ENCODE peak calls at places on chromosomes 5 and 9, in five cellular contexts. One of them, this sample, is unnamed.

GRCh38 chr9:111400564-111400898 is 70.5 kb upstream of the OR2K2 start:
- DNase-seq in colonic mucosa: no peak
- DNase-seq in neural progenitor cell: no peak
- DNase-seq in fibroblast of lung: no peak
- DNase-seq in kidney epithelial cell: no peak
- DNase-seq in this sample: no peak

GRCh38 chr9:85716031-85716877 is 25.5 kb downstream of the AGTPBP1 start:
- DNase-seq in fibroblast of lung: no peak
- DNase-seq in neural progenitor cell: no peak
- DNase-seq in colonic mucosa: no peak
- DNase-seq in kidney epithelial cell: no peak
- DNase-seq in this sample: peak; percentile 15

GRCh38 chr9:108040783-108041182 is 551.2 kb upstream of the KLF4 start:
- DNase-seq in neural progenitor cell: no peak
- DNase-seq in fibroblast of lung: peak; percentile 22
- DNase-seq in colonic mucosa: no peak
- DNase-seq in kidney epithelial cell: peak; percentile 61
- DNase-seq in this sample: no peak

GRCh38 chr9:69314547-69314946 is 10.5 kb upstream of the ENTREP1 start:
- DNase-seq in kidney epithelial cell: no peak
- DNase-seq in colonic mucosa: no peak
- DNase-seq in neural progenitor cell: no peak
- DNase-seq in fibroblast of lung: no peak
- DNase-seq in this sample: no peak

GRCh38 chr9:98702340-98702739 is 6.4 kb downstream of the GABBR2 start:
- DNase-seq in neural progenitor cell: no peak
- DNase-seq in kidney epithelial cell: no peak
- DNase-seq in colonic mucosa: no peak
- DNase-seq in fibroblast of lung: no peak
- DNase-seq in this sample: no peak

GRCh38 chr5:67855523-67855922 is 360.0 kb upstream of the PIK3R1 start:
- DNase-seq in fibroblast of lung: no peak
- DNase-seq in kidney epithelial cell: no peak
- DNase-seq in neural progenitor cell: no peak
- DNase-seq in colonic mucosa: no peak
- DNase-seq in this sample: no peak

GRCh38 chr5:145220491-145220890 is 614.7 kb downstream of the PRELID2 start:
- DNase-seq in neural progenitor cell: no peak
- DNase-seq in kidney epithelial cell: no peak
- DNase-seq in colonic mucosa: no peak
- DNase-seq in fibroblast of lung: no peak
- DNase-seq in this sample: no peak

GRCh38 chr5:90606539-90606938 is 47.9 kb downstream of the ADGRV1 start:
- DNase-seq in colonic mucosa: no peak
- DNase-seq in kidney epithelial cell: no peak
- DNase-seq in fibroblast of lung: no peak
- DNase-seq in neural progenitor cell: peak; percentile 16
- DNase-seq in this sample: peak; percentile 20

GRCh38 chr5:176590035-176590729 is 19.8 kb downstream of the GPRIN1 start:
- DNase-seq in fibroblast of lung: no peak
- DNase-seq in kidney epithelial cell: no peak
- DNase-seq in colonic mucosa: no peak
- DNase-seq in neural progenitor cell: no peak
- DNase-seq in this sample: peak; percentile 55

GRCh38 chr5:142316051-142316450 is 8.8 kb downstream of the SPRY4 start:
- DNase-seq in kidney epithelial cell: no peak
- DNase-seq in colonic mucosa: no peak
- DNase-seq in fibroblast of lung: peak; percentile 78
- DNase-seq in neural progenitor cell: no peak
- DNase-seq in this sample: no peak

GRCh38 chr5:84327591-84327990 is 57.1 kb downstream of the EDIL3 start:
- DNase-seq in neural progenitor cell: no peak
- DNase-seq in kidney epithelial cell: no peak
- DNase-seq in colonic mucosa: no peak
- DNase-seq in fibroblast of lung: peak; percentile 2
- DNase-seq in this sample: no peak

GRCh38 chr9:4293293-4293931 is 6.5 kb downstream of the GLIS3 start:
- DNase-seq in neural progenitor cell: peak; percentile 23
- DNase-seq in kidney epithelial cell: peak; percentile 92
- DNase-seq in colonic mucosa: no peak
- DNase-seq in fibroblast of lung: peak; percentile 96
- DNase-seq in this sample: no peak

GRCh38 chr5:180090769-180091546 is 19.4 kb upstream of the RNF130 start:
- DNase-seq in fibroblast of lung: peak; percentile 33
- DNase-seq in neural progenitor cell: peak; percentile 78
- DNase-seq in kidney epithelial cell: no peak
- DNase-seq in colonic mucosa: peak; percentile 57
- DNase-seq in this sample: peak; percentile 77

GRCh38 chr5:68465133-68465532 is 249.6 kb downstream of the PIK3R1 start:
- DNase-seq in neural progenitor cell: no peak
- DNase-seq in kidney epithelial cell: no peak
- DNase-seq in fibroblast of lung: no peak
- DNase-seq in colonic mucosa: no peak
- DNase-seq in this sample: no peak

GRCh38 chr9:133525677-133526076 is 918 bp upstream of the MYMK start:
- DNase-seq in fibroblast of lung: no peak
- DNase-seq in kidney epithelial cell: no peak
- DNase-seq in neural progenitor cell: no peak
- DNase-seq in colonic mucosa: no peak
- DNase-seq in this sample: no peak

GRCh38 chr9:116493183-116493582 is 193.9 kb upstream of the TRIM32 start:
- DNase-seq in fibroblast of lung: no peak
- DNase-seq in kidney epithelial cell: no peak
- DNase-seq in colonic mucosa: no peak
- DNase-seq in neural progenitor cell: no peak
- DNase-seq in this sample: no peak

GRCh38 chr5:173354645-173355044 is 26.4 kb upstream of the STC2 start:
- DNase-seq in neural progenitor cell: no peak
- DNase-seq in colonic mucosa: no peak
- DNase-seq in fibroblast of lung: no peak
- DNase-seq in kidney epithelial cell: no peak
- DNase-seq in this sample: no peak
- H3K27me3 ChIP-seq in neural progenitor cell: no peaks in the 10 kb centered on the region
- H3K27me3 ChIP-seq in colonic mucosa: no peaks in the 10 kb centered on the region
- H3K27me3 ChIP-seq in fibroblast of lung: peaks cover 2% of the 10 kb centered on the region
- H3K27me3 ChIP-seq in kidney epithelial cell: peaks cover 2% of the 10 kb centered on the region
- H3K27me3 ChIP-seq in this sample: no peaks in the 10 kb centered on the region

GRCh38 chr5:139251695-139252288 is 41.7 kb upstream of the MATR3 start:
- DNase-seq in neural progenitor cell: no peak
- DNase-seq in kidney epithelial cell: no peak
- DNase-seq in colonic mucosa: no peak
- DNase-seq in fibroblast of lung: no peak
- DNase-seq in this sample: no peak

GRCh38 chr5:139245637-139246335 is 47.6 kb upstream of the SIL1 start:
- DNase-seq in fibroblast of lung: no peak
- DNase-seq in colonic mucosa: no peak
- DNase-seq in kidney epithelial cell: no peak
- DNase-seq in neural progenitor cell: no peak
- DNase-seq in this sample: no peak

GRCh38 chr5:139246394-139246793 is 47.1 kb upstream of the MATR3 start:
- DNase-seq in fibroblast of lung: no peak
- DNase-seq in neural progenitor cell: no peak
- DNase-seq in kidney epithelial cell: no peak
- DNase-seq in colonic mucosa: no peak
- DNase-seq in this sample: peak; percentile 62

GRCh38 chr5:139251281-139251687 is 42.3 kb upstream of the MATR3 start:
- DNase-seq in colonic mucosa: peak; percentile 58
- DNase-seq in kidney epithelial cell: no peak
- DNase-seq in fibroblast of lung: no peak
- DNase-seq in neural progenitor cell: no peak
- DNase-seq in this sample: peak; percentile 53

DNA sequence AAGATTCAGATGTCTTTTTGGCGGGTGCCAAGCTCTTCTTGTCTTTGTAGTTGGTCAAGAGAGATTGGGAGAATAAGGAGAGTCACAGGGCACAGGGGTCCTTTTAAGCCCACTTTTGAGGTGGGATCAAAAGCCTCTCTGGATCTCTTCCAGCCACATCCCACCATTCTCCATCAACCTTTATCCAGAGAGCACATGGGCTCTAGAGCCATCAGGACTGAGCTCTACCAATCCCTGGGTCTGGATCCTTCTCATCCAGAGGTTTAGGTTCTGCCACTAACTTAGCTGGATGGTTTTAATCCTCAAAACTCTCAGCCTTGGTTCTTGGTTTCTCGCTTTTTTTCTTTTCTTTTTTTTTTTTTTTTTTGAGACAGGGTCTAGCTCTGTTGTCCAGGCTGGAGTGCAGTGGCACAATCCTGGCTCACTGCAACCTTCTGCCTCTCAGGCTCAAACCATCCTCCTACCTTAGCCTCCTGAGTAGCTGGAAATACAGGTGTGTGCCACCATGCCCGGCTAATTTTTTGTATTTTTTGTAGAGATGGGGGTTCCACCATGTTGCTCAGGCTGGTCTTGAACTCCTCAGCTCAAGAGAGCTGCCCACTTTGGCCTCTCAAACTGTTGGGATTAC is 44.6 kb upstream of the MATR3 start:
- DNase-seq in neural progenitor cell: no peak
- DNase-seq in fibroblast of lung: no peak
- DNase-seq in colonic mucosa: no peak
- DNase-seq in kidney epithelial cell: no peak
- DNase-seq in this sample: no peak
- H3K4me3 ChIP-seq in neural progenitor cell: no peak overlapping the region
- H3K4me3 ChIP-seq in fibroblast of lung: no peak overlapping the region
- H3K4me3 ChIP-seq in colonic mucosa: no peak overlapping the region
- H3K4me3 ChIP-seq in kidney epithelial cell: no peak overlapping the region
- H3K4me3 ChIP-seq in this sample: no peak overlapping the region

GRCh38 chr5:170252710-170253350 is 20.0 kb downstream of the C5orf58 start:
- DNase-seq in kidney epithelial cell: no peak
- DNase-seq in colonic mucosa: no peak
- DNase-seq in neural progenitor cell: no peak
- DNase-seq in fibroblast of lung: no peak
- DNase-seq in this sample: no peak

GRCh38 chr5:170252109-170252508 is 19.3 kb downstream of the C5orf58 start:
- DNase-seq in kidney epithelial cell: no peak
- DNase-seq in colonic mucosa: no peak
- DNase-seq in fibroblast of lung: no peak
- DNase-seq in neural progenitor cell: no peak
- DNase-seq in this sample: no peak

GRCh38 chr5:170251462-170251861 is 18.7 kb downstream of the C5orf58 start:
- DNase-seq in neural progenitor cell: no peak
- DNase-seq in kidney epithelial cell: peak; percentile 7
- DNase-seq in colonic mucosa: no peak
- DNase-seq in fibroblast of lung: no peak
- DNase-seq in this sample: no peak

GRCh38 chr5:170250810-170251317 is 18.1 kb downstream of the C5orf58 start:
- DNase-seq in kidney epithelial cell: no peak
- DNase-seq in fibroblast of lung: no peak
- DNase-seq in colonic mucosa: no peak
- DNase-seq in neural progenitor cell: no peak
- DNase-seq in this sample: no peak

DNA sequence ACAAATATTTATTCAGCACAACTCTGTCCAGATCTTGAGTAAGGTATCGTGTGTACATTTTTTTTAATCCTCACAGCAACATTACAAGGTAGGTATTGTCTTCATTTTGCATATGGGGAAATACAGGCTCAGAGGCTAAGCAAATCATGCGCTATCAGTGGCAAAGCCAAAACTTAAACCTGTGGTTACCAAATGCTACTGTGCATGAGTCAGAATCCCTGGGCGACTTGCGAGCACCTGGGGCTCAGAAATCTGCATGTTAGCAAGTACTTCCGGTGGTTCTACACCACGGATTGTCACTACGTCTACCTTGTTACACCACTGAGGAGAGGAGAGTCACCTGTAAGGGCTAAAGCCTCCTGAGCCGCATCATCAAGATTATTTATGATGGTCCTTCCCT is 21.3 kb downstream of the C5orf58 start:
- DNase-seq in kidney epithelial cell: peak; percentile 7
- DNase-seq in colonic mucosa: no peak
- DNase-seq in neural progenitor cell: no peak
- DNase-seq in fibroblast of lung: no peak
- DNase-seq in this sample: no peak
- H3K36me3 ChIP-seq in kidney epithelial cell: no peaks in the 10 kb centered on the region
- H3K36me3 ChIP-seq in colonic mucosa: no peaks in the 10 kb centered on the region
- H3K36me3 ChIP-seq in neural progenitor cell: no peaks in the 10 kb centered on the region
- H3K36me3 ChIP-seq in fibroblast of lung: no peaks in the 10 kb centered on the region
- H3K36me3 ChIP-seq in this sample: no peaks in the 10 kb centered on the region

DNA sequence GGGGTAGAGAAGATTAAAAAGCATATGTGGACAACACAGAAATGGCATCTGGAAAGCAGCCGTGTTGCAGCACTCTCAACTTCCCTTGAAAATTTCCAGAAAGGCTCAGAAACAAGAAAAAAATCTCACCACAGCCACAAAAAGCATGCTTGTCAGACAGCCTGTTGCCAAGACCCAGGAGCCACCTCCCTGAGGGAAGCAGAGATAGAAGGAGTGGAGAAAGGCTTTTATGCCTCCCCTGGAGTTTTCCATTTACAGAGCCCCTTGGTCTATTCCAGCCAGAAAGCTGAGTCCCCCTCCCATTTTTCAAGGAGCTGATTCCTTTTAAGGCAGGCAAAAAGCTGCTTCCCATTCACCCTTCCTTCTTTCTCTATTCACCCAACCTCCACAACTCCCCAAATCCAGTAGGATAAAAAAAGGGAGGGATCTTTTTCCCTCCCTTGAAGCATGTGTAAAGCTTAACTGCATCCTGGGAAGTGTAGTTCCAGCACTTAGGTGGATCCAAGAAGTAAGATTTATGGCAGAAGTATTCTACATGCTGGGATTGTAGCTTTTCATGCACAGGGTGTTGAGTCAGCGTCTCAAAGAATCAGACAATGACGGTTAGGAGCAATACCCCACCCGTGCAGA is 37.1 kb upstream of the PALM2AKAP2 start:
- DNase-seq in fibroblast of lung: peak; percentile 21
- DNase-seq in neural progenitor cell: peak; percentile 62
- DNase-seq in kidney epithelial cell: no peak
- DNase-seq in colonic mucosa: no peak
- DNase-seq in this sample: no peak
- H3K27me3 ChIP-seq in fibroblast of lung: peaks cover 3% of the 10 kb centered on the region
- H3K27me3 ChIP-seq in neural progenitor cell: no peaks in the 10 kb centered on the region
- H3K27me3 ChIP-seq in kidney epithelial cell: no peaks in the 10 kb centered on the region
- H3K27me3 ChIP-seq in colonic mucosa: no peaks in the 10 kb centered on the region
- H3K27me3 ChIP-seq in this sample: no peaks in the 10 kb centered on the region

GRCh38 chr9:12776775-12777055 is 1.9 kb downstream of the LURAP1L start:
- DNase-seq in colonic mucosa: no peak
- DNase-seq in fibroblast of lung: peak; percentile 56
- DNase-seq in kidney epithelial cell: no peak
- DNase-seq in neural progenitor cell: no peak
- DNase-seq in this sample: no peak
- H3K4me3 ChIP-seq in colonic mucosa: peak overlapping the region; percentile 69
- H3K4me3 ChIP-seq in fibroblast of lung: peak overlapping the region; percentile 98
- H3K4me3 ChIP-seq in kidney epithelial cell: peak overlapping the region; percentile 85
- H3K4me3 ChIP-seq in neural progenitor cell: peak overlapping the region; percentile 64
- H3K4me3 ChIP-seq in this sample: no peak overlapping the region